ENCODE peak calls at places on chromosomes 2 and 18, in five cellular contexts. One of them, this sample, is unnamed.

GRCh38 chr2:168278424-168278888 is 31.1 kb upstream of the STK39 start:
- DNase-seq in epithelial cell of esophagus: peak; percentile 31
- DNase-seq in A549: no peak
- DNase-seq in cardiac fibroblast: peak; percentile 44
- DNase-seq in D721Med: no peak
- DNase-seq in this sample: no peak

GRCh38 chr2:16619576-16620245 is 45.9 kb downstream of the CYRIA start:
- DNase-seq in cardiac fibroblast: no peak
- DNase-seq in epithelial cell of esophagus: no peak
- DNase-seq in A549: no peak
- DNase-seq in D721Med: no peak
- DNase-seq in this sample: no peak

GRCh38 chr18:3791258-3791657 is 341.3 kb downstream of the TGIF1 start:
- DNase-seq in A549: no peak
- DNase-seq in cardiac fibroblast: no peak
- DNase-seq in D721Med: no peak
- DNase-seq in epithelial cell of esophagus: no peak
- DNase-seq in this sample: no peak

GRCh38 chr2:172102858-172103359 is at the start of gene DLX2:
- DNase-seq in A549: peak; percentile 91
- DNase-seq in cardiac fibroblast: peak; percentile 85
- DNase-seq in D721Med: peak; percentile 67
- DNase-seq in epithelial cell of esophagus: peak; percentile 90
- DNase-seq in this sample: peak; percentile 81

GRCh38 chr2:136235451-136236418 is 117.8 kb upstream of the CXCR4 start:
- DNase-seq in A549: peak; percentile 51
- DNase-seq in epithelial cell of esophagus: peak; percentile 92
- DNase-seq in cardiac fibroblast: peak; percentile 42
- DNase-seq in D721Med: no peak
- DNase-seq in this sample: no peak

GRCh38 chr2:64595397-64596160 is 58.1 kb downstream of the SERTAD2 start:
- DNase-seq in A549: peak; percentile 38
- DNase-seq in epithelial cell of esophagus: peak; percentile 40
- DNase-seq in cardiac fibroblast: peak; percentile 57
- DNase-seq in D721Med: no peak
- DNase-seq in this sample: no peak

GRCh38 chr2:190216829-190217228 is 102.8 kb downstream of the HIBCH start:
- DNase-seq in D721Med: no peak
- DNase-seq in epithelial cell of esophagus: no peak
- DNase-seq in cardiac fibroblast: no peak
- DNase-seq in A549: peak; percentile 10
- DNase-seq in this sample: no peak

GRCh38 chr18:43160509-43160908 is 45.0 kb upstream of the RIT2 start:
- DNase-seq in cardiac fibroblast: peak; percentile 45
- DNase-seq in A549: no peak
- DNase-seq in epithelial cell of esophagus: no peak
- DNase-seq in D721Med: no peak
- DNase-seq in this sample: no peak

GRCh38 chr18:78499586-78499985 is 480.0 kb upstream of the SALL3 start:
- DNase-seq in cardiac fibroblast: no peak
- DNase-seq in epithelial cell of esophagus: no peak
- DNase-seq in A549: no peak
- DNase-seq in D721Med: no peak
- DNase-seq in this sample: no peak

GRCh38 chr2:216619411-216620393 is 13.5 kb upstream of the IGFBP2 start:
- DNase-seq in A549: no peak
- DNase-seq in D721Med: no peak
- DNase-seq in cardiac fibroblast: peak; percentile 61
- DNase-seq in epithelial cell of esophagus: peak; percentile 45
- DNase-seq in this sample: no peak

GRCh38 chr2:40668435-40668834 is 216.5 kb upstream of the SLC8A1 start:
- DNase-seq in A549: no peak
- DNase-seq in epithelial cell of esophagus: peak; percentile 2
- DNase-seq in D721Med: no peak
- DNase-seq in cardiac fibroblast: peak; percentile 59
- DNase-seq in this sample: no peak

GRCh38 chr2:156333951-156334495 is 1.5 kb upstream of the NR4A2 start:
- DNase-seq in cardiac fibroblast: no peak
- DNase-seq in D721Med: no peak
- DNase-seq in A549: peak; percentile 55
- DNase-seq in epithelial cell of esophagus: no peak
- DNase-seq in this sample: peak; percentile 58

GRCh38 chr2:46471-47345 is at the start of gene FAM110C:
- DNase-seq in A549: no peak
- DNase-seq in epithelial cell of esophagus: peak; percentile 73
- DNase-seq in cardiac fibroblast: peak; percentile 46
- DNase-seq in D721Med: no peak
- DNase-seq in this sample: peak; percentile 48

GRCh38 chr18:10482363-10482984 is 28.0 kb downstream of the APCDD1 start:
- DNase-seq in cardiac fibroblast: no peak
- DNase-seq in epithelial cell of esophagus: no peak
- DNase-seq in D721Med: no peak
- DNase-seq in A549: no peak
- DNase-seq in this sample: no peak

GRCh38 chr2:112640800-112641675 is 4.7 kb upstream of the SLC20A1 start:
- DNase-seq in epithelial cell of esophagus: peak; percentile 46
- DNase-seq in A549: no peak
- DNase-seq in D721Med: no peak
- DNase-seq in cardiac fibroblast: peak; percentile 80
- DNase-seq in this sample: no peak

GRCh38 chr18:10051877-10052631 is 138.2 kb downstream of the VAPA start:
- DNase-seq in D721Med: no peak
- DNase-seq in epithelial cell of esophagus: no peak
- DNase-seq in A549: no peak
- DNase-seq in cardiac fibroblast: peak; percentile 87
- DNase-seq in this sample: no peak

GRCh38 chr2:201484805-201485204 is 33.3 kb downstream of the STRADB start:
- DNase-seq in D721Med: no peak
- DNase-seq in epithelial cell of esophagus: no peak
- DNase-seq in cardiac fibroblast: peak; percentile 5
- DNase-seq in A549: no peak
- DNase-seq in this sample: no peak

GRCh38 chr2:108787209-108787558 is 613 bp downstream of the CCDC138 start:
- DNase-seq in A549: no peak
- DNase-seq in cardiac fibroblast: no peak
- DNase-seq in epithelial cell of esophagus: no peak
- DNase-seq in D721Med: no peak
- DNase-seq in this sample: no peak

GRCh38 chr18:23020555-23021294 is 87.6 kb downstream of the RBBP8 start:
- DNase-seq in epithelial cell of esophagus: no peak
- DNase-seq in cardiac fibroblast: no peak
- DNase-seq in D721Med: no peak
- DNase-seq in A549: no peak
- DNase-seq in this sample: no peak
- TF ChIP-seq CTCF in epithelial cell of esophagus: no peak
- TF ChIP-seq CTCF in cardiac fibroblast: no peak
- TF ChIP-seq CTCF in D721Med: no peak
- TF ChIP-seq CTCF in A549: no peak
- TF ChIP-seq CTCF in this sample: no peak

GRCh38 chr2:119350311-119350998 is 16.2 kb downstream of the C2orf76 start:
- DNase-seq in D721Med: no peak
- DNase-seq in epithelial cell of esophagus: peak; percentile 74
- DNase-seq in cardiac fibroblast: no peak
- DNase-seq in A549: no peak
- DNase-seq in this sample: no peak
- TF ChIP-seq CTCF in D721Med: no peak
- TF ChIP-seq CTCF in epithelial cell of esophagus: peak; percentile 23
- TF ChIP-seq CTCF in cardiac fibroblast: no peak
- TF ChIP-seq CTCF in A549: no peak
- TF ChIP-seq CTCF in this sample: peak; percentile 26

GRCh38 chr2:207338610-207339009 is 172.9 kb upstream of the KLF7 start:
- DNase-seq in cardiac fibroblast: no peak
- DNase-seq in A549: no peak
- DNase-seq in epithelial cell of esophagus: no peak
- DNase-seq in D721Med: no peak
- DNase-seq in this sample: no peak

GRCh38 chr2:207337234-207338219 is 171.8 kb upstream of the KLF7 start:
- DNase-seq in cardiac fibroblast: no peak
- DNase-seq in epithelial cell of esophagus: peak; percentile 100
- DNase-seq in A549: peak; percentile 63
- DNase-seq in D721Med: no peak
- DNase-seq in this sample: no peak

GRCh38 chr2:207338220-207338607 is 172.5 kb upstream of the KLF7 start:
- DNase-seq in A549: no peak
- DNase-seq in epithelial cell of esophagus: peak; percentile 59
- DNase-seq in D721Med: no peak
- DNase-seq in cardiac fibroblast: no peak
- DNase-seq in this sample: no peak

GRCh38 chr2:207341114-207341750 is 175.5 kb upstream of the KLF7 start:
- DNase-seq in epithelial cell of esophagus: no peak
- DNase-seq in D721Med: no peak
- DNase-seq in cardiac fibroblast: no peak
- DNase-seq in A549: no peak
- DNase-seq in this sample: no peak

GRCh38 chr2:207341816-207342215 is 176.1 kb upstream of the KLF7 start:
- DNase-seq in A549: no peak
- DNase-seq in D721Med: no peak
- DNase-seq in epithelial cell of esophagus: no peak
- DNase-seq in cardiac fibroblast: no peak
- DNase-seq in this sample: no peak
- TF ChIP-seq CTCF in A549: peak; percentile 12
- TF ChIP-seq CTCF in D721Med: peak; percentile 14
- TF ChIP-seq CTCF in epithelial cell of esophagus: peak; percentile 15
- TF ChIP-seq CTCF in cardiac fibroblast: no peak
- TF ChIP-seq CTCF in this sample: no peak

GRCh38 chr2:110852051-110852450 is 119.7 kb downstream of the ACOXL start:
- DNase-seq in cardiac fibroblast: no peak
- DNase-seq in D721Med: no peak
- DNase-seq in epithelial cell of esophagus: no peak
- DNase-seq in A549: no peak
- DNase-seq in this sample: no peak

GRCh38 chr2:110852541-110853263 is 120.3 kb downstream of the ACOXL start:
- DNase-seq in D721Med: no peak
- DNase-seq in epithelial cell of esophagus: no peak
- DNase-seq in A549: no peak
- DNase-seq in cardiac fibroblast: no peak
- DNase-seq in this sample: no peak

GRCh38 chr2:110851531-110851930 is 119.2 kb downstream of the ACOXL start:
- DNase-seq in A549: no peak
- DNase-seq in cardiac fibroblast: no peak
- DNase-seq in epithelial cell of esophagus: no peak
- DNase-seq in D721Med: no peak
- DNase-seq in this sample: no peak

GRCh38 chr2:110854355-110855081 is 122.1 kb downstream of the ACOXL start:
- DNase-seq in D721Med: no peak
- DNase-seq in cardiac fibroblast: no peak
- DNase-seq in epithelial cell of esophagus: no peak
- DNase-seq in A549: peak; percentile 15
- DNase-seq in this sample: no peak

DNA sequence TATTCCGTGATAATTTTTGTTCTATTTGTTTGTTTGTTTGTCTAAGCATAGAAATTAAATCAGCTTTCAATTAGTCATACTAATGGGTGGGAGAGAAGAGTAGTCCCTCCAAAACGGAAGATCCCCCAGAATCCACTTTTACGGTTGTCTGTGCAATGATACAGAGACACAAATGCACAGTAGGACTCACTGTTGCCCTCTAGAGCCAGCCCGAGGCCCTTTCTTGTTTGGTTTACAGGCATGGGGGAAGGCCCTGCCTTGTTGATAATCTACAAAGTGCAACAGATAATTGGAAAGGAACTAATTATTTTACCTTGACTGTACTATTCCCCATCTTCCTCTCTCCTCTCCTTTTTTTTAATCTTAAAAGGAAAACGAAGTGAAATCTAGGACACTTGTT is 121.1 kb downstream of the ACOXL start:
- DNase-seq in epithelial cell of esophagus: peak; percentile 44
- DNase-seq in D721Med: no peak
- DNase-seq in A549: peak; percentile 44
- DNase-seq in cardiac fibroblast: peak; percentile 13
- DNase-seq in this sample: no peak
- TF ChIP-seq CTCF in epithelial cell of esophagus: peak; percentile 66
- TF ChIP-seq CTCF in D721Med: peak; percentile 47
- TF ChIP-seq CTCF in A549: peak; percentile 53
- TF ChIP-seq CTCF in cardiac fibroblast: peak; percentile 67
- TF ChIP-seq CTCF in this sample: peak; percentile 59

GRCh38 chr2:106649306-106649705 is 162.1 kb downstream of the CD8B2 start:
- DNase-seq in cardiac fibroblast: peak; percentile 12
- DNase-seq in D721Med: no peak
- DNase-seq in epithelial cell of esophagus: no peak
- DNase-seq in A549: no peak
- DNase-seq in this sample: no peak
- TF ChIP-seq CTCF in cardiac fibroblast: no peak
- TF ChIP-seq CTCF in D721Med: no peak
- TF ChIP-seq CTCF in epithelial cell of esophagus: no peak
- TF ChIP-seq CTCF in A549: no peak
- TF ChIP-seq CTCF in this sample: no peak

GRCh38 chr18:56565059-56565458 is 73.3 kb downstream of the TXNL1 start:
- DNase-seq in epithelial cell of esophagus: no peak
- DNase-seq in D721Med: no peak
- DNase-seq in cardiac fibroblast: no peak
- DNase-seq in A549: no peak
- DNase-seq in this sample: no peak

GRCh38 chr18:56562479-56562878 is 75.9 kb downstream of the TXNL1 start:
- DNase-seq in cardiac fibroblast: no peak
- DNase-seq in A549: no peak
- DNase-seq in epithelial cell of esophagus: no peak
- DNase-seq in D721Med: no peak
- DNase-seq in this sample: no peak

GRCh38 chr18:56565596-56566355 is 72.6 kb downstream of the TXNL1 start:
- DNase-seq in epithelial cell of esophagus: peak; percentile 51
- DNase-seq in D721Med: no peak
- DNase-seq in cardiac fibroblast: peak; percentile 87
- DNase-seq in A549: no peak
- DNase-seq in this sample: no peak

GRCh38 chr18:56560992-56561391 is 77.4 kb downstream of the TXNL1 start:
- DNase-seq in D721Med: no peak
- DNase-seq in cardiac fibroblast: no peak
- DNase-seq in A549: no peak
- DNase-seq in epithelial cell of esophagus: no peak
- DNase-seq in this sample: no peak

DNA sequence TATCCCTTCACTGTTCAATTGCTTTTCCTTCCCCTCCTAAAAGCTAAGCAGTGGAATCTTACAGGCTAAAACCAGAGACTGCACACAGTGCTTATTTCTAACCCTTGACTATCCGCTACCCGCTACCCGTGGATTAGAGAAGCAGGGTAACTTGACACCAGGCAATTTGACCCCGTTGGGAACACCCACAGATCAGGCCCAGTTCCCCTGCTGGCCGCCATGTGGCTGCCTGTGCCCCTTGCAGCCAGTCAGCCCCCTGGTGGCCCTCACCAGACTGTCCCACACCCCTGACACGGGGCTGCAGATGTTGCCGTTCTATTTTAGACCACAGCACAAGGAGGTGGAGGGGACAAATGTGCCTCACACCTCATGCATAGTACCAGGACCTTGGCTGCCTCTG is 74.8 kb downstream of the TXNL1 start:
- DNase-seq in D721Med: no peak
- DNase-seq in A549: peak; percentile 2
- DNase-seq in epithelial cell of esophagus: no peak
- DNase-seq in cardiac fibroblast: no peak
- DNase-seq in this sample: no peak
- TF ChIP-seq CTCF in D721Med: no peak
- TF ChIP-seq CTCF in A549: no peak
- TF ChIP-seq CTCF in epithelial cell of esophagus: no peak
- TF ChIP-seq CTCF in cardiac fibroblast: no peak
- TF ChIP-seq CTCF in this sample: peak; percentile 38

This sample was measured in progenitor cell of endocrine pancreas.